ENCODE peak calls at places on chromosomes 12 and 14, in five cellular contexts. I is SK-N-SH, S is endothelial cell of umbilical vein, F is heart right ventricle, K is brain microvascular endothelial cell. Q is an unnamed sample. For H3K36me3, the result is how much of the 10 kb centered on the place peaks cover.

GRCh38 chr14:101173698-101174521 is 270.4 kb upstream of the RTL1 start:
- DNase-seq in I (no peak), K (no peak), F (no peak), S (no peak), Q (no peak)

GRCh38 chr12:127625372-127625771 is 641.6 kb upstream of the TMEM132C start:
- DNase-seq in I (no peak), K (no peak), F (no peak), S (no peak), Q (no peak)

GRCh38 chr12:58640314-58640713 is 280.0 kb downstream of the LRIG3 start:
- DNase-seq in I (no peak), S (no peak), K (peak), F (no peak), Q (no peak)

GRCh38 chr14:76227450-76228050 is 75.8 kb downstream of the GPATCH2L start:
- DNase-seq in I (no peak), K (peak), S (no peak), F (no peak), Q (no peak)

GRCh38 chr14:91964724-91965123 is 17.2 kb upstream of the FBLN5 start:
- DNase-seq in F (no peak), K (no peak), S (no peak), I (no peak), Q (no peak)

GRCh38 chr12:100324498-100324897 is 32.4 kb upstream of the SLC17A8 start:
- DNase-seq in F (no peak), I (no peak), S (no peak), K (no peak), Q (no peak)

GRCh38 chr14:63273717-63274673 is 44.7 kb downstream of the GPHB5 start:
- DNase-seq in F (no peak), K (no peak), S (no peak), I (no peak), Q (peak)

GRCh38 chr14:85234626-85235025 is 295.3 kb upstream of the FLRT2 start:
- DNase-seq in I (no peak), K (no peak), F (no peak), S (peak), Q (no peak)

GRCh38 chr12:77122236-77122635 is 56.9 kb upstream of the E2F7 start:
- DNase-seq in K (peak), S (peak), F (no peak), I (no peak), Q (no peak)

GRCh38 chr12:25069221-25069620 is 120.3 kb upstream of the BCAT1 start:
- DNase-seq in I (no peak), S (no peak), F (no peak), K (no peak), Q (no peak)

GRCh38 chr12:80815351-80815750 is 98.6 kb downstream of the MYF5 start:
- DNase-seq in S (no peak), F (no peak), K (no peak), I (no peak), Q (no peak)

GRCh38 chr14:60720962-60721330 is 3.2 kb downstream of the SIX4 start:
- DNase-seq in I (no peak), F (no peak), K (no peak), S (no peak), Q (peak)

GRCh38 chr12:122894173-122895121 is 1.5 kb downstream of the VPS37B start:
- DNase-seq in S (no peak), F (no peak), K (no peak), I (no peak), Q (peak)

GRCh38 chr14:30966415-30967363 is 58.8 kb upstream of the AP4S1 start:
- DNase-seq in S (no peak), K (peak), I (no peak), F (no peak), Q (peak)

GRCh38 chr14:100740196-100740825 is 13.6 kb downstream of the DLK1 start:
- DNase-seq in I (no peak), F (no peak), S (no peak), K (no peak), Q (no peak)

GRCh38 chr14:68549966-68550705 is 242.7 kb downstream of the ZFP36L1 start:
- DNase-seq in F (no peak), I (no peak), S (peak), K (no peak), Q (no peak)

GRCh38 chr12:121787063-121787774 is 6.3 kb downstream of the RHOF start:
- DNase-seq in I (no peak), S (no peak), F (no peak), K (no peak), Q (no peak)

GRCh38 chr12:78181544-78182162 is 351.0 kb downstream of the NAV3 start:
- DNase-seq in S (peak), F (no peak), K (peak), I (peak), Q (peak)

GRCh38 chr12:22406622-22407021 is 72.1 kb upstream of the ST8SIA1 start:
- DNase-seq in S (no peak), F (no peak), I (no peak), K (no peak), Q (no peak)

GRCh38 chr12:28683371-28683770 is 465.7 kb upstream of the FAR2 start:
- DNase-seq in K (peak), F (no peak), I (no peak), S (no peak), Q (no peak)

GRCh38 chr12:76714861-76715260 is 49.1 kb upstream of the ZDHHC17 start:
- DNase-seq in F (no peak), I (no peak), K (no peak), S (no peak), Q (no peak)

GRCh38 chr14:69049675-69050074 is 70.6 kb upstream of the ACTN1 start:
- DNase-seq in S (peak), I (no peak), F (no peak), K (peak), Q (no peak)

GRCh38 chr14:47917344-47917954 is 242.0 kb upstream of the MDGA2 start:
- DNase-seq in S (peak), F (no peak), K (peak), I (no peak), Q (peak)

GRCh38 chr14:77043177-77043983 is 14.9 kb upstream of the IRF2BPL start:
- DNase-seq in I (no peak), S (peak), K (peak), F (no peak), Q (peak)

GRCh38 chr12:42790761-42791151 is 201.2 kb upstream of the PRICKLE1 start:
- DNase-seq in I (peak), S (peak), K (peak), F (no peak), Q (peak)

GRCh38 chr14:99127651-99128167 is 144.3 kb downstream of the BCL11B start:
- DNase-seq in S (no peak), F (no peak), I (no peak), K (no peak), Q (peak)

GRCh38 chr12:88391556-88391955 is 188.7 kb downstream of the KITLG start:
- DNase-seq in F (no peak), I (peak), S (peak), K (peak), Q (no peak)

GRCh38 chr12:13252616-13253015 is 56.1 kb downstream of the EMP1 start:
- DNase-seq in F (no peak), S (no peak), I (no peak), K (no peak), Q (no peak)

GRCh38 chr14:94805726-94806288 is 35.9 kb upstream of the GSC start:
- DNase-seq in I (no peak), S (no peak), K (no peak), F (no peak), Q (no peak)

GRCh38 chr14:40618225-40618898 is 988.3 kb upstream of the LRFN5 start:
- DNase-seq in I (no peak), K (no peak), S (no peak), F (no peak), Q (no peak)

GRCh38 chr12:108562348-108563134 is at the start of gene ISCU:
- DNase-seq in S (peak), F (peak), I (peak), K (peak), Q (peak)

GRCh38 chr12:108564724-108565123 is 2.3 kb downstream of the ISCU start:
- DNase-seq in K (no peak), S (no peak), F (no peak), I (no peak), Q (no peak)

GRCh38 chr12:108563804-108564151 is 1.4 kb downstream of the ISCU start:
- DNase-seq in I (no peak), K (no peak), F (no peak), S (no peak), Q (no peak)

GRCh38 chr12:108561852-108562347 is 496 bp upstream of the ISCU start:
- DNase-seq in F (no peak), S (no peak), I (no peak), K (no peak), Q (no peak)

DNA sequence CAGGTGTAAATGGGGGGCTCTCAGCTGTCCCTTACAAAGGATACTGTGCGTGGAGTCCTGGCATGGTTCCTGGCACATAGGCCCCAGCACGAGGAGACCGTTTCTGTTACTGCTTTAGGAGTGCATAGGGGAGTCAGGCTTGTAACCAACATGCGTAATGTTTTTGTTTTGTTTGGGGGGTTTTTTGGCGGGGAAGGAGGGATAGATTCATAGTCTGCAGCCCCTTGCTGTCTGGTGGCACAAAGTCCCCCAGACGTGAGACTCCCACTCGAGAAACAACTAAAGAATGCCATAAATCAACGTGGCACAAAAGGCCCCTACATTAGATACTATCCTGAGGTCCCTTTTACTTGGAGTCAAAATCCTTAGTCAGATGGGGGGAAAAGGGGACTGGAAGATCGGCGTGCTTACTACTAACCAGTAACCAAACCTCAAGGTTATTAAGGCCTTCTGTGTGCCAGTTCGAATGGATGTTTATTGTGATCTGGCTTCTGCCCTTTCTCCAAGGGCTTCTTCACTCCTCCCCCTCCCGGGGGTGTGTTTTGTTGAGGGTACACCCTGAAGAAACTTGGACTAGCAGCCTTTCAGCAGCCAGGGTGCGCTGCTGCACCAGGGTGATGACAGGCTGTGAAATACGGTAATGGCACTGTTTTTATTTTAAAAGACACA is 873 bp downstream of the ISCU start:
- DNase-seq in S (peak), K (peak), F (peak), I (peak), Q (peak)
- H3K36me3 ChIP-seq in S (under half), K (under half), F (under half), I (under half), Q (under half)

DNA sequence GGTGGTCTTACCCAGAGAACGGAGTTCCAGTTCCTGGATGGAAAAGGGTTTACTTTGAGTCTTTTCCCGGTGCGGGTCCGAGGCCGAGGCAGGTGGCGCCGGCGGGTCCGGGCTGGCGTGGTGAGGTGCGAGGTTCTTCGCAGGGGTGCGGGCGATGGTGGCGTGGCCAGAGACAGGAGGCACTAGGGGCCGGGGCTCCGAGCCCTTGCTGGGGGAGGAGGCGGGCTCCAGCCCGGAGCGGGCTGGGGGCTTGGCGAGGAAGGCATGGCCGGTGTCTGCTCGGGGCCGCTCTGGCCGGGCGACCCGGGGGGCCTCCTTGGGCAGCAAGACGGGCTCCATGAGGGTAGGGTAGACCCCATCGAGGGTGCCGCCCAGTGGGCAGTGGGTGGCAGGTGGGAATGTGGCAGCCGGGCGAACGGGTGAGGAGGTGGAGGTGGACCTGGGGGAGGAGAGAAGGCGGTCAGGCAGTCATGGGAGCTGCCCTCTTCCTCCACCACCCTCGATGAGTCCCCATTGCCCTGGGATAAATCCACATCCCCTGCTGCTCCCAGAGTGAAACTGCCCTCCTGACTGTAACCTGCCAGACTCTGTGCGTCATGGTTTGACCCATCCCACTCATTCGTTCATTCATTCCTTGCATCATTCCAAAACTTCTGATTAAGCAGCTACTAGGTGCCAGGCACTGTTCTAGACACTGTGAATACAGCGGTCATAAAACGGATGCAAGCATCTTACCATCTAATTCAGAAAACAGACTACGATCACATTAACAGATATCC is 42.0 kb downstream of the RFLNA start:
- DNase-seq in S (no peak), I (no peak), F (no peak), K (no peak), Q (no peak)
- H3K36me3 ChIP-seq in S (under half), I (under half), F (under half), K (half or more), Q (half or more)

GRCh38 chr14:105069554-105069886 is 4.3 kb upstream of the GPR132 start:
- DNase-seq in K (no peak), F (no peak), I (no peak), S (no peak), Q (no peak)
- H3K36me3 ChIP-seq in K (under half), F (under half), I (under half), S (under half), Q (under half)

GRCh38 chr12:114963846-114964245 is 279.9 kb upstream of the TBX3 start:
- DNase-seq in S (no peak), K (no peak), F (no peak), I (no peak), Q (no peak)

GRCh38 chr12:114955414-114956014 is 271.5 kb upstream of the TBX3 start:
- DNase-seq in F (no peak), I (no peak), K (peak), S (no peak), Q (no peak)

GRCh38 chr12:114967187-114967586 is 283.2 kb upstream of the TBX3 start:
- DNase-seq in K (no peak), I (no peak), F (no peak), S (no peak), Q (no peak)

GRCh38 chr12:114958538-114958937 is 274.6 kb upstream of the TBX3 start:
- DNase-seq in I (no peak), F (no peak), K (no peak), S (no peak), Q (no peak)

GRCh38 chr12:114961491-114961890 is 277.5 kb upstream of the TBX3 start:
- DNase-seq in K (no peak), I (no peak), S (no peak), F (no peak), Q (peak)
- H3K36me3 ChIP-seq in K (under half), I (under half), S (under half), F (under half), Q (under half)

GRCh38 chr14:58353516-58354299 is 42.0 kb upstream of the TOMM20L start:
- DNase-seq in F (no peak), S (peak), I (no peak), K (no peak), Q (no peak)
- H3K36me3 ChIP-seq in F (under half), S (under half), I (under half), K (under half), Q (under half)

GRCh38 chr14:34596891-34597290 is 33.1 kb downstream of the SNX6 start:
- DNase-seq in I (no peak), S (no peak), F (no peak), K (no peak), Q (no peak)
- H3K36me3 ChIP-seq in I (half or more), S (under half), F (under half), K (half or more), Q (half or more)